ENCODE peak calls at places on chromosomes 5 and 9, in seven cellular contexts. K is IMR-90; O is stimulated activated CD4-positive, alpha-beta T cell treated with anti-CD3 and anti-CD28 coated beads, TNF-alpha, amount 100 ng/mL, for 4 hours; R is GM10248; F is NAMALWA; M is posterior cingulate gyrus; G is GM04503. D is an unnamed sample.
A peak's percentile ranks its signal among the peaks of the same experiment; 100 is the strongest.

GRCh38 chr5:151597749-151598148 is 6.6 kb upstream of the FAT2 start:
- DNase-seq in K (no peak), O (no peak), R (no peak), F (no peak), M (no peak), G (no peak), D (no peak)

GRCh38 chr5:132086277-132086794 is 12.7 kb downstream of the CSF2 start:
- DNase-seq in K (peak; percentile 98), O (no peak), R (no peak), F (no peak), M (no peak), G (peak; percentile 78), D (no peak)

GRCh38 chr9:123861086-123861707 is 68.7 kb downstream of the DENND1A start:
- DNase-seq in K (no peak), O (no peak), R (no peak), F (no peak), M (no peak), G (no peak), D (no peak)

GRCh38 chr9:112086627-112087026 is 88.5 kb downstream of the SUSD1 start:
- DNase-seq in K (peak; percentile 43), O (no peak), R (no peak), F (peak; percentile 51), M (no peak), G (no peak), D (no peak)

GRCh38 chr9:21854594-21854993 is 52.2 kb downstream of the MTAP start:
- DNase-seq in K (peak; percentile 78), O (no peak), R (no peak), F (no peak), M (no peak), G (no peak), D (no peak)

GRCh38 chr9:95511952-95512750 is 4.6 kb downstream of the PTCH1 start:
- DNase-seq in K (no peak), O (no peak), R (no peak), F (no peak), M (no peak), G (no peak), D (no peak)

GRCh38 chr9:77512876-77513275 is 135.2 kb downstream of the GNA14 start:
- DNase-seq in K (no peak), O (no peak), R (no peak), F (no peak), M (no peak), G (no peak), D (no peak)

GRCh38 chr5:172005708-172006377 is 595 bp downstream of the FBXW11 start:
- DNase-seq in K (no peak), O (peak; percentile 2), R (no peak), F (peak; percentile 48), M (no peak), G (no peak), D (no peak)

GRCh38 chr9:111873901-111874300 is 22.7 kb upstream of the UGCG start:
- DNase-seq in K (no peak), O (no peak), R (no peak), F (no peak), M (no peak), G (no peak), D (no peak)

GRCh38 chr5:138241688-138242547 is 28.8 kb upstream of the CDC23 start:
- DNase-seq in K (no peak), O (no peak), R (peak; percentile 37), F (no peak), M (no peak), G (no peak), D (no peak)

GRCh38 chr9:89178162-89179120 is at the start of gene SHC3:
- DNase-seq in K (peak; percentile 75), O (no peak), R (no peak), F (no peak), M (no peak), G (no peak), D (no peak)

GRCh38 chr9:6133346-6134063 is 82.1 kb upstream of the IL33 start:
- DNase-seq in K (no peak), O (no peak), R (peak; percentile 39), F (no peak), M (no peak), G (no peak), D (peak; percentile 26)

GRCh38 chr5:26121343-26121742 is 917.0 kb downstream of the CDH9 start:
- DNase-seq in K (no peak), O (no peak), R (no peak), F (peak; percentile 42), M (no peak), G (no peak), D (no peak)

GRCh38 chr5:110815916-110816605 is 77.3 kb downstream of the SLC25A46 start:
- DNase-seq in K (peak; percentile 45), O (no peak), R (no peak), F (peak; percentile 7), M (no peak), G (no peak), D (no peak)

GRCh38 chr9:36868591-36869282 is 165.3 kb downstream of the PAX5 start:
- DNase-seq in K (no peak), O (no peak), R (no peak), F (no peak), M (no peak), G (no peak), D (no peak)

GRCh38 chr5:180381851-180382480 is 28.8 kb upstream of the GFPT2 start:
- DNase-seq in K (no peak), O (no peak), R (no peak), F (no peak), M (no peak), G (no peak), D (no peak)

GRCh38 chr5:56075361-56075760 is 80.6 kb upstream of the IL6ST start:
- DNase-seq in K (peak; percentile 52), O (no peak), R (no peak), F (no peak), M (no peak), G (peak; percentile 59), D (no peak)

GRCh38 chr5:142316681-142317080 is 8.1 kb downstream of the SPRY4 start:
- DNase-seq in K (no peak), O (no peak), R (no peak), F (no peak), M (no peak), G (no peak), D (no peak)

GRCh38 chr9:69923972-69924371 is 103.4 kb downstream of the CFAP95 start:
- DNase-seq in K (no peak), O (no peak), R (no peak), F (no peak), M (no peak), G (no peak), D (no peak)

GRCh38 chr5:150155258-150156032 is at the start of gene PDGFRB:
- DNase-seq in K (peak; percentile 89), O (no peak), R (peak; percentile 82), F (no peak), M (peak; percentile 88), G (no peak), D (no peak)

GRCh38 chr9:316382-316965 is 101.8 kb downstream of the DOCK8 start:
- DNase-seq in K (no peak), O (no peak), R (no peak), F (no peak), M (no peak), G (no peak), D (no peak)

GRCh38 chr5:146873186-146873917 is 5.2 kb downstream of the PPP2R2B start:
- DNase-seq in K (no peak), O (no peak), R (no peak), F (no peak), M (no peak), G (no peak), D (no peak)

GRCh38 chr5:165161204-165161603 is 1655.8 kb downstream of the MAT2B start:
- DNase-seq in K (no peak), O (no peak), R (no peak), F (peak; percentile 42), M (no peak), G (no peak), D (no peak)

GRCh38 chr9:135500525-135501260 is at the start of gene MRPS2:
- DNase-seq in K (peak; percentile 81), O (peak; percentile 69), R (peak; percentile 95), F (peak; percentile 89), M (peak; percentile 87), G (no peak), D (peak; percentile 38)

GRCh38 chr5:180001136-180001535 is 70.4 kb downstream of the RNF130 start:
- DNase-seq in K (no peak), O (no peak), R (no peak), F (no peak), M (no peak), G (no peak), D (no peak)

GRCh38 chr9:33372900-33373299 is 29.5 kb downstream of the AQP7 start:
- DNase-seq in K (no peak), O (no peak), R (no peak), F (no peak), M (no peak), G (no peak), D (no peak)

GRCh38 chr5:3098821-3099220 is 347.3 kb upstream of the IRX2 start:
- DNase-seq in K (no peak), O (no peak), R (no peak), F (no peak), M (no peak), G (no peak), D (no peak)

D was measured in GM12864.